ENCODE peak calls at places on chromosomes 16 and 17, in nine cellular contexts. E is NCI-H1417; A is SK-MEL-5; K is CD4-positive, CD25-positive, alpha-beta regulatory T cell; H is neural progenitor cell; U is NCI-H1105; Y is osteoblast; J is AG09319; G is RPMI7951. Z is an unnamed sample.

GRCh38 chr16:56302506-56302905 is 111.2 kb downstream of the GNAO1 start:
- DNase-seq in E (no peak), A (no peak), K (no peak), H (no peak), U (no peak), Y (no peak), J (no peak), G (no peak), Z (no peak)

GRCh38 chr17:34527908-34528470 is 51.4 kb upstream of the TMEM132E start:
- DNase-seq in E (no peak), A (peak), K (no peak), H (peak), U (no peak), Y (no peak), J (no peak), G (no peak), Z (no peak)

GRCh38 chr17:77572065-77572601 is 386.4 kb upstream of the TNRC6C start:
- DNase-seq in E (peak), A (no peak), K (no peak), H (peak), U (no peak), Y (peak), J (no peak), G (no peak), Z (no peak)

GRCh38 chr17:77694391-77695363 is 263.8 kb upstream of the TNRC6C start:
- DNase-seq in E (no peak), A (no peak), K (no peak), H (no peak), U (no peak), Y (peak), J (no peak), G (no peak), Z (no peak)

GRCh38 chr17:45874148-45874547 is 20.2 kb upstream of the MAPT start:
- DNase-seq in E (no peak), A (no peak), K (no peak), H (no peak), U (no peak), Y (no peak), J (no peak), G (no peak), Z (no peak)

GRCh38 chr17:73718912-73719311 is 74.7 kb upstream of the SDK2 start:
- DNase-seq in E (peak), A (no peak), K (no peak), H (no peak), U (no peak), Y (no peak), J (no peak), G (no peak), Z (no peak)

GRCh38 chr16:69840975-69841374 is 78.8 kb downstream of the WWP2 start:
- DNase-seq in E (no peak), A (no peak), K (no peak), H (no peak), U (no peak), Y (peak), J (no peak), G (no peak), Z (no peak)

GRCh38 chr16:16007743-16008111 is 58.3 kb downstream of the ABCC1 start:
- DNase-seq in E (no peak), A (no peak), K (no peak), H (no peak), U (no peak), Y (no peak), J (no peak), G (no peak), Z (no peak)

GRCh38 chr17:82929676-82930042 is 89.8 kb upstream of the ZNF750 start:
- DNase-seq in E (no peak), A (no peak), K (no peak), H (no peak), U (no peak), Y (peak), J (no peak), G (no peak), Z (no peak)

Z was measured in HFF-Myc.